ENCODE peak calls at places on chromosome 14, in eight cellular contexts. W, J, D, P, E, N, R and C are unnamed samples.

GRCh38 chr14:61927015-61927414 is 164.8 kb downstream of the SNAPC1 start:
- DNase-seq in W (no peak), J (no peak), D (no peak), P (no peak), E (no peak), N (no peak), R (peak; percentile 73), C (no peak)

GRCh38 chr14:58092231-58092630 is 59.8 kb downstream of the ARMH4 start:
- DNase-seq in W (no peak), J (no peak), D (no peak), P (no peak), E (no peak), N (no peak), R (no peak), C (no peak)

GRCh38 chr14:68777644-68778043 is 15.2 kb downstream of the ZFP36L1 start:
- DNase-seq in W (no peak), J (no peak), D (no peak), P (no peak), E (no peak), N (peak; percentile 6), R (no peak), C (no peak)

GRCh38 chr14:77043177-77043983 is 14.9 kb upstream of the IRF2BPL start:
- DNase-seq in W (peak; percentile 49), J (peak; percentile 88), D (no peak), P (peak; percentile 45), E (peak; percentile 54), N (peak; percentile 53), R (peak; percentile 93), C (no peak)

GRCh38 chr14:21960636-21961035 is 287.0 kb upstream of the OR4E1 start:
- DNase-seq in W (no peak), J (no peak), D (no peak), P (no peak), E (no peak), N (no peak), R (no peak), C (no peak)

GRCh38 chr14:75285331-75285730 is 6.7 kb downstream of the FOS start:
- DNase-seq in W (no peak), J (no peak), D (no peak), P (no peak), E (no peak), N (no peak), R (no peak), C (no peak)

GRCh38 chr14:70622111-70622712 is 19.5 kb upstream of the TTC9 start:
- DNase-seq in W (peak; percentile 58), J (peak; percentile 12), D (peak; percentile 62), P (peak; percentile 74), E (peak; percentile 20), N (no peak), R (peak; percentile 8), C (peak; percentile 52)

GRCh38 chr14:23141706-23142467 is 22.8 kb upstream of the CEBPE start:
- DNase-seq in W (peak; percentile 53), J (peak; percentile 30), D (peak; percentile 73), P (no peak), E (no peak), N (no peak), R (peak; percentile 56), C (no peak)

GRCh38 chr14:34465069-34465859 is 3.2 kb upstream of the SPTSSA start:
- DNase-seq in W (peak; percentile 35), J (peak; percentile 46), D (no peak), P (no peak), E (peak; percentile 74), N (no peak), R (peak; percentile 10), C (peak; percentile 34)

GRCh38 chr14:22002860-22003284 is 329.3 kb upstream of the OR4E1 start:
- DNase-seq in W (peak; percentile 56), J (no peak), D (no peak), P (peak; percentile 28), E (peak; percentile 40), N (no peak), R (no peak), C (no peak)

DNA sequence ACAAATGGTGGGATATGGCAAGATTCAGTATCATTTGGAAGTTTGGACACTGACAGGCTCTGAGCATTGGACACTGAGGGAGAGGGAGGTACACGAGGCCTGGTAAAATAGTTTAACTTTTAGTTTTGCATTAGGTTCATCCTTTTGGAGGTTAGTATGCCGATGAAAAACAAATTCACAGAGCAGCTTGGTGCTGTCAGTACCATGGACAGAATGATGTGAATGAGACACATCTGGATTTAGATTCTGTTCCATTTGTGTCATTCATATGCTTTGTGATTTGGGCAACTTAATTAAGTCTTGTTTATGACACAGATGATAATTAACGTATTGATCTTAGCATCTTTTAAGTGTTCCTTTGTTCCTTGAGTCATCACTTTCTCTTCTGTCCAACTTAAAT is 33.7 kb downstream of the GPHN start:
- DNase-seq in W (no peak), J (no peak), D (no peak), P (no peak), E (no peak), N (no peak), R (no peak), C (no peak)
- H3K27ac ChIP-seq in W (no peak overlapping the region), J (no peak overlapping the region), D (no peak overlapping the region), P (no peak overlapping the region), E (no peak overlapping the region), N (no peak overlapping the region), R (no peak overlapping the region), C (no peak overlapping the region)

DNA sequence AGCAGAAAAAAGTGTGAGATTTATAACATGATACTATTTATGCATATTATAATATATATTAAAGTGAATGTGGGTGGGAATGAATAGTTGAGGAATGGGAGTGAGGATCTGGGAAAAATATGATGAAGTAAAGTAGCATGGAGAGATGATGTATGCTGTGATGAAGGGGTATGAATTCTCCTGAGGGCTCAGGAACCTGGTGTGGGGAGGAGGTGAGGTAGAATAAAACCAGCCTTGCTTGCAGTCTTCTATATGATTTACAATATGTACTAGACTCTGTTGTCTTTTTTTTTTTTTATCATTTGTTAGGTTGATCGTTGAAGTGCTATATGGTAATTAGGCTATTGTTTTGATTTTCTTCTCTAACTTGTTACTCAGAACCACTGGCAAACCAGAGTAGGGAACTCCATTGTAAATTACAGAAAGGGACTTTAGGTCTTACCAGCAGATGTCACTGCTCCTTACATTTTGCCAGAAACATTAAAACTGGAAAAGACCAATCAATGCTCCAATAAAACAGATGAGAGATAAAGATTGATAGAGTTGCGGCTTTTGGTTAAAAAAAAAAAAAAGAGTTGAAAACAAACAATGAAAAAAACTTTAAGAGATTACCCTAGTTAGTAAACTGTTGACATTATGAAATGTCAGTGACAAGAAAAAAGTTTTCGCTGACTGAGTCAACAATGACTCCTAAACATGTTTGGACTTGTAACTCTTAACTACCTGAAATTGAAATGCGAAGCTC is 39.9 kb downstream of the ATL1 start:
- DNase-seq in W (peak; percentile 62), J (peak; percentile 78), D (no peak), P (peak; percentile 53), E (peak; percentile 23), N (no peak), R (peak; percentile 31), C (no peak)
- TF ChIP-seq CTCF in W (peak; percentile 85), J (peak; percentile 59), D (peak; percentile 30), P (peak; percentile 64), E (peak; percentile 47), N (peak; percentile 57), R (peak; percentile 61), C (peak; percentile 40)

GRCh38 chr14:78316711-78317110 is 146.5 kb downstream of the NRXN3 start:
- DNase-seq in W (no peak), J (no peak), D (no peak), P (no peak), E (no peak), N (no peak), R (no peak), C (no peak)
- H3K4me1 ChIP-seq in W (no peaks in the 10 kb centered on the region), J (no peaks in the 10 kb centered on the region), D (no peaks in the 10 kb centered on the region), P (no peaks in the 10 kb centered on the region), E (no peaks in the 10 kb centered on the region), N (no peaks in the 10 kb centered on the region), R (no peaks in the 10 kb centered on the region), C (no peaks in the 10 kb centered on the region)

DNA sequence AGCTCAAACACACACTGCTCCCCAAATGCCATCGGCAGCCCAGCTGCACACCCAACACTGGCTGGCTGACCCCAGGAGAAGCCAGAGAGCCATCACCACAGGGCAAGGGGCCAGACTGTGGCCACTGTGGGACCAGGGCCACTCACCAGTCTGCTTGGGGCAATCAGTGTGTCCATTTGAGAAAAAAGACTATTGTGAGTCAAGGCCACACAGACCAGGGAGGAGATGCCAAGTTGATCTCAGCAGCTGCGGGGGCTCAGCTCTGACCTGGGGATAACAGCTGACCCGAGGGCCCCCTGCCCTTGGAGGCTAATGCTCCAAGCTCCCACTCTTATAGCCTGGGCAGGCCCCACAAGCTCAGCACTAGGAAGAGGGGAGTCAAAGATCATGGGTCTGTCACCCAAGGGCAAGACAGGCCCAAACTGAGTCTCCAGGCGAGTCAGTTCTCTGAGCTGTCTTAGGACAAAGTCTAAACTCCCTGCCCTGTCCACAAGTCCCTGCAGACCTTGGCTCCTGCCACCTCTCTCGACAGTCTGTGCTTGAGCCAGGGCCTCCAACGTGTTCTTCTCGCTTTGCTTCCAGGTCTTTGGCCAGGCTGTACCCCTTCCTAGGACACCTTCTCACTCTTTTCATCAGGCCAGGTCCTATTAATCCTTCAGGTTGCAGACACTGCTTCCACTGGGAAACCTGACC is 30.1 kb upstream of the PNMA1 start:
- DNase-seq in W (no peak), J (no peak), D (no peak), P (no peak), E (no peak), N (peak; percentile 44), R (no peak), C (no peak)
- H3K27ac ChIP-seq in W (peak overlapping the region; percentile 86), J (peak overlapping the region; percentile 17), D (peak overlapping the region; percentile 30), P (no peak overlapping the region), E (peak overlapping the region; percentile 86), N (peak overlapping the region; percentile 2), R (no peak overlapping the region), C (peak overlapping the region; percentile 92)

DNA sequence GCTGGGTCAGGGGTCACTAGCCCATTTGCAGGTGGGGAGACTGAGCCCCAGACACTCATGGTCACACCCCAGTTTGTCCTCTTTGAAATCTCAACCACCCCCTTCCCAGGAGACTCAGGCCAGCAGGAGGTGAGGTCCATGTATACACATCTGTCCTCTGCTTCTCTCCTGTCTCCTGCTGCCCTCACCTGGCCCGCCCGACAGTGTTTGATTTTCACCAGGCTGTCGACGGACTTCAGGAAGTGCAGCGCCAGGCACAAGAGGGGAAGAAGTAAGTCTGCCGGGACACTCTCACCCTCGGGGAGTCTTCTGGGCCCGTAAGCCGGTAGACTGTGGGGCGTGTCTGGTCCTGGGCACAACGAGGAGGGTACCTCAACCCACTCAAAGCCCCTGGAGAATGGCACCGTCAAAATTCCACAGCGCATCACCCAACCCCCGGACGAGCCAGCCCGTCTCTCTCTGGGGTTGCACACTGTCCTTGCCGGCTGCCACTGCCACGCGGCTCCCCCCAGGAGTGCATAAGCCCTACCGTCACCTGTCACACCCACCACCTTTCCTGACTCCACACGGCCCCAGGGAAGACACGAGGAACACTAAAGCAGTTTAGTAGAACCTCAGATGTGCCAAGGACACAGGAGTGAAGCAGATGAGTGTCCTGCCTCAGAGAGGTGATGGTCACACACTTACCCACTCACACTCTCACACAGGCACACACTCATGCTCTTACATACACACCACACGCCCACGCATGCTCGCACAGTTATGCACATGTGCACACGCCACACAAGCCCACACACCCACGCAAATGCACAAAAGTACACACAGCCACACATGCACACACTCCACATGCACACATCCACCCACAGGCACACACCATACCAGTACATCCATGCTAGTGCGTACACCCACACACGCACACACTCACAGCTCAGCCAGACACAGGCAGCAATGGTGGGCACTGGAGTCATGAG is 13.1 kb upstream of the SIVA1 start:
- DNase-seq in W (no peak), J (no peak), D (no peak), P (no peak), E (no peak), N (no peak), R (no peak), C (no peak)
- TF ChIP-seq CTCF in W (no peak), J (no peak), D (no peak), P (no peak), E (no peak), N (no peak), R (no peak), C (no peak)